ENCODE peak calls at places on chromosomes 5 and 9, in eight cellular contexts. Q is osteocyte; G is ovary; E is neuronal stem cell; K is upper lobe of left lung; Y is NCI-H1092; T is stomach; N is CD8-positive, alpha-beta T cell. A is an unnamed sample.
A peak's percentile ranks its signal among the peaks of the same experiment; 100 is the strongest.

GRCh38 chr5:171521219-171521633 is 101.8 kb downstream of the FGF18 start:
- DNase-seq in Q (no peak), G (peak; percentile 42), E (no peak), K (no peak), Y (no peak), T (no peak), N (no peak), A (no peak)

GRCh38 chr5:58871648-58872242 is 288.9 kb downstream of the RAB3C start:
- DNase-seq in Q (no peak), G (no peak), E (peak; percentile 24), K (no peak), Y (peak; percentile 4), T (no peak), N (no peak), A (no peak)

GRCh38 chr5:107514305-107514704 is 156.4 kb downstream of the EFNA5 start:
- DNase-seq in Q (no peak), G (no peak), E (no peak), K (no peak), Y (no peak), T (no peak), N (no peak), A (no peak)

GRCh38 chr9:124764774-124765438 is 6.2 kb downstream of the NR6A1 start:
- DNase-seq in Q (no peak), G (no peak), E (no peak), K (no peak), Y (no peak), T (no peak), N (no peak), A (no peak)

GRCh38 chr5:116361171-116361967 is 213.3 kb downstream of the SEMA6A start:
- DNase-seq in Q (no peak), G (peak; percentile 23), E (peak; percentile 58), K (peak; percentile 31), Y (peak; percentile 39), T (peak; percentile 55), N (no peak), A (peak; percentile 62)

GRCh38 chr5:154267516-154267915 is 77.0 kb downstream of the GALNT10 start:
- DNase-seq in Q (no peak), G (no peak), E (no peak), K (no peak), Y (no peak), T (no peak), N (no peak), A (no peak)

GRCh38 chr5:123367739-123368138 is 55.5 kb downstream of the CEP120 start:
- DNase-seq in Q (no peak), G (no peak), E (no peak), K (no peak), Y (no peak), T (no peak), N (no peak), A (no peak)

GRCh38 chr5:150303660-150304411 is 1.1 kb upstream of the ARSI start:
- DNase-seq in Q (no peak), G (no peak), E (no peak), K (no peak), Y (no peak), T (no peak), N (no peak), A (no peak)

GRCh38 chr9:99591770-99592169 is 229.9 kb upstream of the NR4A3 start:
- DNase-seq in Q (no peak), G (no peak), E (no peak), K (no peak), Y (no peak), T (no peak), N (no peak), A (no peak)

GRCh38 chr5:53321721-53322120 is 158.7 kb upstream of the FST start:
- DNase-seq in Q (no peak), G (no peak), E (no peak), K (no peak), Y (no peak), T (no peak), N (no peak), A (no peak)

GRCh38 chr5:10424124-10424731 is 17.5 kb upstream of the ROPN1L start:
- DNase-seq in Q (no peak), G (no peak), E (no peak), K (no peak), Y (peak; percentile 22), T (no peak), N (no peak), A (no peak)

GRCh38 chr9:14021871-14022525 is 291.9 kb downstream of the NFIB start:
- DNase-seq in Q (no peak), G (no peak), E (no peak), K (no peak), Y (no peak), T (no peak), N (no peak), A (no peak)

GRCh38 chr5:170278611-170279500 is 18.7 kb downstream of the LCP2 start:
- DNase-seq in Q (no peak), G (no peak), E (no peak), K (peak; percentile 81), Y (no peak), T (peak; percentile 62), N (peak; percentile 93), A (peak; percentile 46)

GRCh38 chr9:125066839-125067619 is 76.3 kb downstream of the SCAI start:
- DNase-seq in Q (no peak), G (no peak), E (no peak), K (no peak), Y (no peak), T (no peak), N (no peak), A (no peak)

GRCh38 chr9:19699757-19700156 is 89.1 kb downstream of the SLC24A2 start:
- DNase-seq in Q (no peak), G (no peak), E (no peak), K (no peak), Y (no peak), T (no peak), N (no peak), A (no peak)

GRCh38 chr5:169716287-169716686 is 79.2 kb downstream of the DOCK2 start:
- DNase-seq in Q (no peak), G (no peak), E (no peak), K (no peak), Y (no peak), T (no peak), N (no peak), A (no peak)

A was measured in heart right ventricle.